ENCODE peak calls at places on chromosome 9, in ten cellular contexts. Y is tibial artery, N is stomach, V is lower lobe of right lung, B is mammary epithelial cell, Z is neural crest cell, X is IMR-90, C is PC-9, H is fibroblast of mammary gland, Q is progenitor cell of endocrine pancreas. K is an unnamed sample.

GRCh38 chr9:122115176-122116035 is 22.3 kb upstream of the TTLL11 start:
- DNase-seq in X (no peak), H (no peak), Y (no peak), Z (no peak), Q (no peak), C (no peak), N (no peak), B (no peak), V (no peak), K (no peak)

GRCh38 chr9:98255064-98255577 is 328 bp downstream of the TBC1D2 start:
- DNase-seq in Z (no peak), X (peak), V (peak), C (no peak), N (peak), H (peak), Y (no peak), Q (peak), B (no peak), K (no peak)

GRCh38 chr9:80866121-80866520 is 823.2 kb downstream of the TLE1 start:
- DNase-seq in B (peak), Y (no peak), N (no peak), Q (no peak), Z (no peak), X (no peak), V (no peak), C (no peak), H (peak), K (no peak)

GRCh38 chr9:35981704-35982103 is 23.8 kb upstream of the OR2S2 start:
- DNase-seq in Q (no peak), B (no peak), N (no peak), H (no peak), V (no peak), C (no peak), Z (no peak), X (no peak), Y (no peak), K (no peak)

GRCh38 chr9:122346478-122347347 is 24.1 kb upstream of the PTGS1 start:
- DNase-seq in X (no peak), Z (peak), H (no peak), C (no peak), V (peak), Q (peak), Y (peak), N (peak), B (no peak), K (peak)

GRCh38 chr9:129685220-129685932 is 19.9 kb downstream of the PRRX2 start:
- DNase-seq in N (no peak), V (no peak), X (peak), B (peak), H (peak), C (peak), Z (no peak), Y (no peak), Q (no peak), K (no peak)

GRCh38 chr9:136157477-136158265 is 39.0 kb upstream of the TMEM250 start:
- DNase-seq in X (no peak), C (no peak), Y (no peak), V (no peak), B (no peak), Q (no peak), H (no peak), Z (no peak), N (no peak), K (no peak)

GRCh38 chr9:132006657-132007370 is 72.9 kb downstream of the MED27 start:
- DNase-seq in B (peak), Q (no peak), V (no peak), C (no peak), H (peak), Y (no peak), N (no peak), Z (no peak), X (peak), K (no peak)

GRCh38 chr9:88968799-88969198 is 22.5 kb upstream of the S1PR3 start:
- DNase-seq in X (no peak), C (no peak), Y (no peak), N (no peak), Z (no peak), H (no peak), Q (no peak), B (no peak), V (no peak), K (no peak)

GRCh38 chr9:137114613-137115393 is at the start of gene DPP7:
- DNase-seq in Y (peak), V (peak), X (peak), C (no peak), H (peak), B (peak), Q (no peak), Z (no peak), N (peak), K (peak)

GRCh38 chr9:129667850-129668249 is 2.4 kb downstream of the PRRX2 start:
- DNase-seq in Y (peak), Q (no peak), X (no peak), N (no peak), Z (no peak), V (no peak), B (no peak), H (no peak), C (no peak), K (no peak)

GRCh38 chr9:4769321-4770080 is 23.2 kb upstream of the RCL1 start:
- DNase-seq in V (no peak), C (no peak), B (peak), H (peak), X (peak), N (no peak), Z (no peak), Y (no peak), Q (no peak), K (no peak)

GRCh38 chr9:76980566-76980965 is 38.9 kb upstream of the FOXB2 start:
- DNase-seq in N (no peak), X (no peak), H (no peak), C (no peak), Y (no peak), Z (no peak), B (no peak), V (no peak), Q (no peak), K (no peak)

GRCh38 chr9:136995772-136996308 is 528 bp downstream of the CLIC3 start:
- DNase-seq in B (no peak), N (peak), H (peak), C (no peak), Z (no peak), Y (peak), Q (no peak), V (peak), X (peak), K (no peak)

GRCh38 chr9:108759399-108759798 is 96.4 kb downstream of the ACTL7B start:
- DNase-seq in Q (no peak), X (no peak), V (no peak), Z (no peak), N (no peak), Y (no peak), H (no peak), C (no peak), B (no peak), K (no peak)

GRCh38 chr9:75488082-75488713 is 399.9 kb downstream of the OSTF1 start:
- DNase-seq in Q (no peak), Z (no peak), H (no peak), V (peak), C (no peak), Y (no peak), N (no peak), X (no peak), B (no peak), K (no peak)

GRCh38 chr9:137277329-137278041 is at the start of gene TOR4A:
- DNase-seq in N (peak), Y (peak), B (no peak), X (peak), Z (no peak), H (peak), Q (no peak), V (peak), C (peak), K (peak)

GRCh38 chr9:96566401-96567202 is 53.0 kb downstream of the CDC14B start:
- DNase-seq in H (peak), X (no peak), Q (peak), Y (peak), B (peak), V (peak), N (peak), C (peak), Z (peak), K (peak)

GRCh38 chr9:24652181-24652580 is 106.5 kb upstream of the IZUMO3 start:
- DNase-seq in Y (no peak), C (no peak), B (peak), N (no peak), H (no peak), X (no peak), Q (no peak), Z (no peak), V (no peak), K (no peak)

GRCh38 chr9:101893661-101894646 is 155.5 kb upstream of the GRIN3A start:
- DNase-seq in X (no peak), H (no peak), B (no peak), Q (no peak), V (no peak), N (no peak), Y (no peak), Z (no peak), C (no peak), K (no peak)

GRCh38 chr9:17402309-17402708 is 176.6 kb upstream of the SH3GL2 start:
- DNase-seq in Z (no peak), Q (no peak), Y (no peak), V (no peak), B (no peak), X (peak), H (peak), N (no peak), C (no peak), K (no peak)

GRCh38 chr9:1443450-1443849 is 393.3 kb downstream of the DMRT2 start:
- DNase-seq in H (no peak), C (no peak), B (no peak), Z (no peak), V (no peak), N (no peak), X (no peak), Q (no peak), Y (no peak), K (no peak)

GRCh38 chr9:1442105-1442504 is 391.9 kb downstream of the DMRT2 start:
- DNase-seq in N (no peak), X (no peak), Q (no peak), Y (no peak), B (no peak), C (no peak), Z (no peak), V (no peak), H (no peak), K (no peak)

DNA sequence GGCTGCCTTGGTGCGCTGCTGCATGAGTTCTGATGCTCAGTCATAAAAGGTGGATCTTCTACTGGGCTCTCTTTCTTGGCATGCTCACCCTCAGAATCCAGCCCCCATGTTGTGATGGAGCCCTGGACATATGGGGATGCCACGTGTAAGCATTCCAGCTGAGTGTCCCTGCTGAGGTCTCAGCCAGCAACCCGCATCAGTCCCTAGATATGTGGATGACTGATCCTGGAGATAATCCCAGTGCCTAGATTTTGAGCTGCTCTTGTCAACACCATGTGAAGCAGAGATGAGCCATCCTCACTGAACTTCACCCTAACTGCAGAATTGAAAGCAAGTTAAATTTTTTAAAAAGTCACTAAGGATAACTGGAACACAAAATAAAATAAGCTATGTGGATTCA is 390.1 kb downstream of the DMRT2 start:
- DNase-seq in Q (no peak), Z (no peak), C (no peak), H (no peak), N (no peak), V (no peak), X (no peak), B (no peak), Y (no peak), K (no peak)
- TF ChIP-seq CTCF in Q (no peak), Z (no peak), C (no peak), H (no peak), N (no peak), V (no peak), X (no peak), B (no peak), Y (no peak), K (no peak)

DNA sequence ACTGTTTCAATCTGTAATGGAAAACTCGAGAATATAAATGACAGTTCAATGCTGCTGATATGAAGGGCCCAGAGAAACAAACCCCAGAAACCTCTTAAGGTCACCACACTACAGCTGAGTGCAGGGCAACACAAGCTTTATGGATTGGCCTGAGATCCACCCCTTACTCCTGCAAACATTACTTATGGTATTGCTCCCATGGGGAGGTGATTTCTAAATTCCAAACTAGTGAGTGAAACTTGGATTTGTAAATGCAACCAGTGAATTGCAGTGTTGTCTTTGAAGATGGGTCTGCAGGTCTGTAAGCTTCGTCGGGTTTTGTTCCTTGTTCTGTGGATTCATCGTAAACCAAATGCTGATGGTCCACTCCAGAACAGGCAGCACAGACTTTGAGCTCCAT is 85.4 kb downstream of the NTRK2 start:
- DNase-seq in H (peak), Z (no peak), Q (no peak), V (no peak), N (no peak), Y (no peak), X (no peak), B (no peak), C (no peak), K (no peak)
- TF ChIP-seq CTCF in H (no peak), Z (no peak), Q (no peak), V (no peak), N (no peak), Y (no peak), X (no peak), B (no peak), C (no peak), K (no peak)

GRCh38 chr9:94610181-94610591 is 16.6 kb upstream of the FBP2 start:
- DNase-seq in C (no peak), H (peak), Z (no peak), B (no peak), Y (no peak), N (no peak), Q (no peak), V (no peak), X (no peak), K (no peak)

GRCh38 chr9:94607340-94607695 is 13.7 kb upstream of the FBP2 start:
- DNase-seq in N (no peak), V (no peak), H (no peak), B (no peak), Y (no peak), X (no peak), C (no peak), Q (no peak), Z (no peak), K (no peak)

GRCh38 chr9:94611638-94612068 is 18.0 kb upstream of the FBP2 start:
- DNase-seq in H (no peak), X (no peak), V (no peak), Z (no peak), B (peak), Y (no peak), N (no peak), C (no peak), Q (no peak), K (no peak)

GRCh38 chr9:94612071-94612470 is 18.4 kb upstream of the FBP2 start:
- DNase-seq in C (no peak), X (no peak), Q (no peak), N (no peak), Z (no peak), B (no peak), V (no peak), Y (no peak), H (no peak), K (no peak)

DNA sequence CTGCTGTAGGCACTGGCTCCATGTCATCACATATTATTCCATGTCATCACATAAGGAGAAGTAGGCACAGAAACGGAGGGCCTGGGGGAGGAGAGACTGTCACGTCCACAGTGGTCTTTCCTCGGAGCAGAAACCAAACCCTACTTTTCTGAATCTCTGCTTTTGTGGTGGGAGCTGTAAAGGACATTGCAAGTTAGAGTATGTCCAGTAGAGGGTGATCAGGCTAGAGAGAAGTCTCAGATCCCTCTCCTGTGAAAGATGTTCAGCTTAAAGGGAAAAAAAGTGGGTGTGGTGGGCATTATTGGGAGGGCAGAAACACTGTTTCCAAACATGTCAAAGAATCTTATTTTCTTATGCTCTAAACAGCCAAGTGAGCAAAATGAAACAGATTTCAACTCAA is 19.4 kb upstream of the FBP2 start:
- DNase-seq in H (no peak), N (no peak), V (no peak), C (no peak), X (no peak), Q (no peak), Z (no peak), B (no peak), Y (no peak), K (no peak)
- TF ChIP-seq CTCF in H (no peak), N (no peak), V (no peak), C (peak), X (no peak), Q (no peak), Z (no peak), B (no peak), Y (no peak), K (no peak)

DNA sequence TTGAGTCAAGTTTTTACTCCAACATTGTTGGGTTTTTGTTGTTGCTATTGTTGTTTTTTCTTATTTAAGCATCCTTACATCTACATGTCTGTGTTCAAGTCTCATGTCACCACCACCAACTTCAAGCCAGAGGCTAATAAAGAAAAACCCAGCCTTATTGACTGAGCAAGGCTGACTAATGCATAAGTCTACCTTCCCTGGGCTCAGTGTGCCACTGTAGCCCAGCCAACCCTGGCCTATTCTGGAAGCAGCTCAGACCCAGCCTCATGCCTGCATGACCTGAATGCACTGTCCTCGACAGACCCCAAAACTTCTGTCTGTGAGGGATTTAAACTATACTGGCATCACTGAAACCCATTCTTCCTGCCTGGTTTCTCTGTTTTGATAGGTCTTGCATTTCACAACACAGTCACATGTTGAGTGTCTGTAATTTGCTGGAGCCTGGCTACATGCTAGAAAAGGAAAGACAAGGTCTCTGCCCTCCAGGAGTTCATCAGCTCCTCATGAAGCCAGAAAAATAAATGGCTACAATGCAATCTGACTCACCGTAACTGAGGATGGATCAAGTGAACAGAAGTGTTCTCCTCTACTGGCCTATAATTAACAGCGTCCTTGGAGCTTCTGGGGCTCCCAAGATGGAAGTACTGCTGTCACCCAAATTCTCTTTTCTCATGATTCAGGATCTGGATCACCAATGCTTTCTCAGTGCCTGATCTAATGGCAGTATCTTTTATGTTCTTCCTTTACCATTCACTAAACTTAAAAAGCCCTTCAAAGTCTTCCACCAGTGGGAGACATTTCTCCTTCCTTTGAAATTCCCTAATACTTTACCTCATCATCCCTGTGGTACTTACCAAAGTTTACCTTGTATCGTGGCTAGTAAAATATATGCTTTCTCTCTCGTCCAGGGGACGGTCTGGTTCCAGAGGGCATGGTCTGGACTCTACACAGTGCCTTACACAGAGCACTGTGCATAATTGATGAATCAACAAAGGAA is 103.9 kb upstream of the IFNE start:
- DNase-seq in X (no peak), Q (no peak), Z (no peak), B (no peak), N (no peak), V (no peak), H (peak), C (no peak), Y (no peak), K (no peak)
- TF ChIP-seq CTCF in X (peak), Q (no peak), Z (no peak), B (peak), N (no peak), V (no peak), H (peak), C (no peak), Y (no peak), K (no peak)

DNA sequence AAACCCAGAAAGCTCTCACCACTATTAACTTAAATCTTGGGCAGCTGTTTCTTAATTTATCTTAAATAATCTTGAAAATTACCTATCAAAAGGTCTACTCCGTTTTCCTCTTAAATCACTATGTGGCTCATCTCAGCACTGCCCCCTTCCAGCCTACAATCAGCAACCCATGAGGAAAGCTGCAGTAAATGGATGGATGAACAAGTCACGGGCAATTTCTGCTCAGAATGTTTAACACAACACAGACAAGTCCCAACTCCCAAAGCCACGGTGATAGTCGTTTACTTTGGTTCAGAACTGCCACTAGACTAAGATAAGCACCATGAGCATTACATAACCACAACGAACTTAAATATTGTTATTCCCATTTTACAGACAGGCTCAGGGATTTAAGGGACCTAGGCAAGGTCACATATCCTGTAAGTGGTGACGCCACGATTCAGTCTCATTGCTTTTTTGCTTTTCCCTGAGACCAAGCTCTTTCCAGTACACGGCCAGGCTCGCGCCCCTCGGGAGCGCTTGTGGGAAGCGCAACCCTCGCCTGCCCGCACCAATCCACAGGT is 2.0 kb upstream of the SMIM27 start:
- DNase-seq in Z (no peak), Q (no peak), V (no peak), X (peak), N (no peak), C (no peak), H (peak), Y (no peak), B (peak), K (no peak)
- TF ChIP-seq CTCF in Z (no peak), Q (no peak), V (no peak), X (peak), N (no peak), C (no peak), H (no peak), Y (no peak), B (no peak), K (no peak)

K was measured in activated B cell treated with CpG ODN at 0.5 μM for 24 hours.